ENCODE peak calls at places on chromosomes 5 and 9, in six cellular contexts. One of them, this sample, is unnamed.

GRCh38 chr5:157747173-157747758 is 3.8 kb downstream of the LSM11 start:
- DNase-seq in NCI-H774: no peak
- DNase-seq in GM18507: no peak
- DNase-seq in testis: no peak
- DNase-seq in fibroblast of mammary gland: no peak
- DNase-seq in amniotic stem cell: no peak
- DNase-seq in this sample: no peak

GRCh38 chr9:15086096-15087030 is 176.1 kb upstream of the FREM1 start:
- DNase-seq in NCI-H774: no peak
- DNase-seq in GM18507: no peak
- DNase-seq in testis: no peak
- DNase-seq in fibroblast of mammary gland: peak
- DNase-seq in amniotic stem cell: no peak
- DNase-seq in this sample: no peak

GRCh38 chr5:151707566-151707965 is 20.9 kb upstream of the SPARC start:
- DNase-seq in NCI-H774: no peak
- DNase-seq in GM18507: no peak
- DNase-seq in testis: peak
- DNase-seq in fibroblast of mammary gland: no peak
- DNase-seq in amniotic stem cell: no peak
- DNase-seq in this sample: no peak

GRCh38 chr9:107043886-107044285 is 180.9 kb downstream of the ZNF462 start:
- DNase-seq in NCI-H774: no peak
- DNase-seq in GM18507: no peak
- DNase-seq in testis: no peak
- DNase-seq in fibroblast of mammary gland: no peak
- DNase-seq in amniotic stem cell: no peak
- DNase-seq in this sample: no peak

GRCh38 chr9:88590558-88591146 is 55.7 kb downstream of the NXNL2 start:
- DNase-seq in NCI-H774: no peak
- DNase-seq in GM18507: no peak
- DNase-seq in testis: no peak
- DNase-seq in fibroblast of mammary gland: no peak
- DNase-seq in amniotic stem cell: no peak
- DNase-seq in this sample: no peak

GRCh38 chr5:28766565-28767158 is 1728.3 kb upstream of the CDH9 start:
- DNase-seq in NCI-H774: peak
- DNase-seq in GM18507: no peak
- DNase-seq in testis: no peak
- DNase-seq in fibroblast of mammary gland: peak
- DNase-seq in amniotic stem cell: peak
- DNase-seq in this sample: no peak

GRCh38 chr5:132489871-132490483 is 596 bp downstream of the IRF1 start:
- DNase-seq in NCI-H774: no peak
- DNase-seq in GM18507: no peak
- DNase-seq in testis: peak
- DNase-seq in fibroblast of mammary gland: peak
- DNase-seq in amniotic stem cell: peak
- DNase-seq in this sample: no peak

GRCh38 chr5:112634166-112634565 is 103.5 kb upstream of the APC start:
- DNase-seq in NCI-H774: no peak
- DNase-seq in GM18507: no peak
- DNase-seq in testis: no peak
- DNase-seq in fibroblast of mammary gland: no peak
- DNase-seq in amniotic stem cell: no peak
- DNase-seq in this sample: no peak

GRCh38 chr9:134860510-134860909 is 20.1 kb upstream of the FCN2 start:
- DNase-seq in NCI-H774: no peak
- DNase-seq in GM18507: no peak
- DNase-seq in testis: peak
- DNase-seq in fibroblast of mammary gland: no peak
- DNase-seq in amniotic stem cell: no peak
- DNase-seq in this sample: no peak

GRCh38 chr9:134619983-134620612 is 21.5 kb upstream of the COL5A1 start:
- DNase-seq in NCI-H774: no peak
- DNase-seq in GM18507: no peak
- DNase-seq in testis: peak
- DNase-seq in fibroblast of mammary gland: no peak
- DNase-seq in amniotic stem cell: no peak
- DNase-seq in this sample: no peak

GRCh38 chr5:72661405-72661804 is 154.2 kb upstream of the ZNF366 start:
- DNase-seq in NCI-H774: no peak
- DNase-seq in GM18507: no peak
- DNase-seq in testis: no peak
- DNase-seq in fibroblast of mammary gland: peak
- DNase-seq in amniotic stem cell: no peak
- DNase-seq in this sample: no peak

This sample was measured in GM19239.